ENCODE peak calls at places on chromosomes 13 and 19, in five cellular contexts. U is IMR-90, J is neuronal stem cell, S is H9, L is mesenchymal stem cell. O is an unnamed sample.

GRCh38 chr19:29533578-29534544 is 8.1 kb downstream of the VSTM2B start:
- DNase-seq in S (peak; percentile 15), L (no peak), U (no peak), J (no peak), O (no peak)

GRCh38 chr19:12364391-12365093 is 941 bp downstream of the ZNF442 start:
- DNase-seq in S (peak; percentile 18), U (peak; percentile 4), L (peak; percentile 26), J (no peak), O (no peak)

GRCh38 chr13:42211704-42212103 is 60.2 kb upstream of the AKAP11 start:
- DNase-seq in L (peak; percentile 22), J (no peak), S (no peak), U (peak; percentile 64), O (no peak)

GRCh38 chr13:60591348-60591747 is 194.3 kb downstream of the TDRD3 start:
- DNase-seq in J (no peak), S (no peak), U (peak; percentile 48), L (no peak), O (no peak)

GRCh38 chr13:65966991-65967451 is 1263.1 kb downstream of the PCDH9 start:
- DNase-seq in S (peak; percentile 48), J (no peak), L (peak; percentile 65), U (peak; percentile 45), O (peak; percentile 4)

GRCh38 chr13:45737571-45738002 is 35.5 kb downstream of the CBY2 start:
- DNase-seq in S (peak; percentile 65), L (no peak), J (no peak), U (no peak), O (peak; percentile 13)

GRCh38 chr13:66618702-66619101 is 611.4 kb downstream of the PCDH9 start:
- DNase-seq in U (peak; percentile 63), L (peak; percentile 60), J (no peak), S (no peak), O (no peak)

GRCh38 chr19:45103625-45104319 is 10.8 kb downstream of the PPP1R37 start:
- DNase-seq in S (no peak), U (no peak), J (peak; percentile 80), L (no peak), O (no peak)

GRCh38 chr13:110455444-110455843 is 106.1 kb downstream of the RAB20 start:
- DNase-seq in J (no peak), S (no peak), L (no peak), U (no peak), O (no peak)

GRCh38 chr19:42280761-42281174 is 11.7 kb downstream of the CIC start:
- DNase-seq in J (no peak), L (peak; percentile 81), U (peak; percentile 17), S (no peak), O (no peak)

GRCh38 chr13:75312884-75313520 is 169.0 kb downstream of the TBC1D4 start:
- DNase-seq in U (no peak), S (no peak), J (no peak), L (no peak), O (no peak)

GRCh38 chr19:47209323-47210179 is 21.4 kb downstream of the BBC3 start:
- DNase-seq in U (peak; percentile 76), S (peak; percentile 43), J (no peak), L (peak; percentile 89), O (no peak)

GRCh38 chr13:56347014-56347413 is 793.7 kb upstream of the PRR20A start:
- DNase-seq in S (no peak), U (no peak), L (no peak), J (no peak), O (no peak)

GRCh38 chr19:48596679-48597465 is 9.7 kb upstream of the SPACA4 start:
- DNase-seq in S (no peak), J (no peak), L (no peak), U (no peak), O (no peak)

GRCh38 chr19:17304386-17305047 is 1.2 kb upstream of the MRPL34 start:
- DNase-seq in U (no peak), J (no peak), L (no peak), S (no peak), O (no peak)

GRCh38 chr13:23434431-23434830 is 929 bp upstream of the SACS start:
- DNase-seq in U (no peak), J (no peak), S (no peak), L (no peak), O (no peak)

GRCh38 chr13:80161896-80162295 is 179.0 kb downstream of the SPRY2 start:
- DNase-seq in U (peak; percentile 49), L (no peak), S (no peak), J (no peak), O (no peak)

GRCh38 chr19:54415208-54415900 is at the start of gene TTYH1:
- DNase-seq in U (no peak), S (peak; percentile 62), J (no peak), L (no peak), O (no peak)

GRCh38 chr19:39494661-39495060 is 4.1 kb upstream of the DLL3 start:
- DNase-seq in S (no peak), U (no peak), L (no peak), J (no peak), O (no peak)

GRCh38 chr13:79684426-79684825 is 203.5 kb downstream of the NDFIP2 start:
- DNase-seq in S (no peak), U (peak; percentile 4), J (no peak), L (no peak), O (no peak)

GRCh38 chr19:1469936-1470863 is 8.8 kb downstream of the C19orf25 start:
- DNase-seq in U (no peak), L (no peak), J (peak; percentile 83), S (peak; percentile 79), O (no peak)

GRCh38 chr13:35789335-35790166 is 313.1 kb upstream of the MAB21L1 start:
- DNase-seq in U (peak; percentile 61), J (peak; percentile 40), S (no peak), L (peak; percentile 18), O (no peak)

GRCh38 chr13:49652691-49653305 is 24.5 kb downstream of the ARL11 start:
- DNase-seq in S (peak; percentile 70), J (peak; percentile 36), L (peak; percentile 54), U (peak; percentile 10), O (peak; percentile 14)

GRCh38 chr13:27425151-27425917 is 915 bp downstream of the GTF3A start:
- DNase-seq in L (no peak), S (no peak), J (no peak), U (no peak), O (no peak)

GRCh38 chr19:48480476-48481190 is 11.5 kb downstream of the CYTH2 start:
- DNase-seq in J (no peak), U (no peak), L (no peak), S (no peak), O (peak; percentile 26)

GRCh38 chr13:99421758-99422555 is 79.3 kb upstream of the TM9SF2 start:
- DNase-seq in J (no peak), L (no peak), U (no peak), S (no peak), O (no peak)

GRCh38 chr19:35657904-35658700 is 8.2 kb upstream of the UPK1A start:
- DNase-seq in S (no peak), J (no peak), U (no peak), L (no peak), O (no peak)

GRCh38 chr13:114142137-114142550 is 9.7 kb upstream of the RASA3 start:
- DNase-seq in J (no peak), S (peak; percentile 14), L (no peak), U (no peak), O (no peak)
- H4K91ac ChIP-seq in J (no peak overlapping the region), S (no peak overlapping the region), L (peak overlapping the region; percentile 19), U (no peak overlapping the region), O (no peak overlapping the region)

GRCh38 chr19:10388957-10389356 is 8.6 kb upstream of the TYK2 start:
- DNase-seq in L (peak; percentile 81), S (peak; percentile 87), U (peak; percentile 71), J (peak; percentile 85), O (peak; percentile 96)

GRCh38 chr19:10390652-10391286 is 10.4 kb upstream of the TYK2 start:
- DNase-seq in U (peak; percentile 71), L (peak; percentile 73), J (peak; percentile 68), S (peak; percentile 85), O (peak; percentile 87)

GRCh38 chr19:10393137-10393536 is 10.2 kb downstream of the CDC37 start:
- DNase-seq in L (no peak), J (no peak), S (no peak), U (no peak), O (no peak)

GRCh38 chr19:10392120-10392519 is 11.2 kb downstream of the CDC37 start:
- DNase-seq in L (no peak), J (no peak), U (no peak), S (no peak), O (no peak)

DNA sequence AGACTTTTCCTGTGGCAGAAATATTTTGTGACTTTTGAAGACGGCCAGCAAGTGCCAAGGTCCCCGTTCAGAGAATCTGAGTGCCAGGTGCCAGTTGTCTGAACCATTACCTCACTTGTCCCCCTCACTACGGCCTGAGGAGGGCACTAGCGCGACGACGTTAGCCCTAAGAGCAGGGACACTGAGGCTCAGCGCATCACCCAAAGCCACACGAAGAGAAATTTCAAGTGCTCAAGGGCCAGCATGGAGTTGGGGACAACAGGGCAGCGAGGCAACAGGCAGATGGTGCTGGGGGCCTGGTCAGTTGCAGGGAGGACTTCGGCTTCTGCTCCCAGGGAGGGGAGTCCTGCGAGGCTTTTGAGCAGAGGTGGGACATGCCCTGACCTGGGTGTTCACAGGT is 9.5 kb upstream of the TYK2 start:
- DNase-seq in S (peak; percentile 68), U (no peak), J (no peak), L (no peak), O (no peak)
- H3K14ac ChIP-seq in S (no peak overlapping the region), U (no peak overlapping the region), J (no peak overlapping the region), L (no peak overlapping the region), O (no peak overlapping the region)

GRCh38 chr13:91358384-91358776 is 10.9 kb downstream of the MIR17HG start:
- DNase-seq in S (no peak), L (no peak), J (no peak), U (no peak), O (no peak)

GRCh38 chr13:91359566-91359965 is 12.1 kb downstream of the MIR17HG start:
- DNase-seq in J (no peak), S (no peak), U (no peak), L (no peak), O (no peak)

GRCh38 chr13:91357613-91358383 is 10.3 kb downstream of the MIR17HG start:
- DNase-seq in U (no peak), L (no peak), S (no peak), J (no peak), O (no peak)

GRCh38 chr13:91360246-91360751 is 12.8 kb downstream of the MIR17HG start:
- DNase-seq in U (no peak), L (no peak), S (no peak), J (no peak), O (no peak)

GRCh38 chr13:91359071-91359470 is 11.6 kb downstream of the MIR17HG start:
- DNase-seq in L (no peak), U (no peak), S (no peak), J (no peak), O (no peak)
- H3K4me1 ChIP-seq in L (no peaks in the 10 kb centered on the region), U (no peaks in the 10 kb centered on the region), S (no peaks in the 10 kb centered on the region), J (no peaks in the 10 kb centered on the region), O (no peaks in the 10 kb centered on the region)

DNA sequence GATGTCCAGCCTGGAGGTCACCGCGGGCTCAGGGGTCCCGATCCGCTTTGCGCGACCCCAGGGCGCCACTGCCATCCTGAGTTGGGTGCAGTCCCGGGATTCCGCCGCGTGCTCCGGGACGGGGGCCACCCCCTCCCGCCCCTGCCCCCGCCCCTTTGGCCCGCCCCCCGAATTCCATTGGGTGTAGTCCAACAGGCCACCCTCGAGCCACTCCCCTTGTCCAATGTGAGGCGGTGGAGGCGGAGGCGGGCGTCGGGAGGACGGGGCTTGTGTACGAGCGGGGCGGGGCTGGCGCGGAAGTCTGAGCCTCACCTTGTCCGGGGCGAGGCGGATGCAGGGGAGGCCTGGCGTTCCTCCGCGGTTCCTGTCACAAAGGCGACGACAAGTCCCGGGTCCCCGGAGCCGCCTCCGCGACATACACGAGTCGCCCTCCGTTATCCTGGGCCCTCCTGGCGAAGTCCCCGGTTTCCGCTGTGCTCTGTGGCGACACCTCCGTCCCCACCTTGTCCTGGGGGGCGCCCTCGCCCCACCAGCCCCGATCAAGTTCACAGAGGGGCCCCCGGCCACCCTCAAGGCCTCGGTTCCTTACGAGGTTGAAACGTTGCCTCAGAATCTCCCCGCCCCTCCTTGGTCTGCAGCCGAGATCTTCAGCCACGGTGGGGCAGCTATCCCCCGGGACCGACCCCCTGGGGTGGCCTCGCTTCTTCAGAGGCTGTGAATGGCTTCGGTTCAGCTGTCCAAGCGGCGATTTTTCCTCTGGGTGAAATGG is 1.2 kb downstream of the LDLR start:
- DNase-seq in U (peak; percentile 92), J (peak; percentile 91), L (peak; percentile 94), S (peak; percentile 98), O (peak; percentile 97)
- H4K91ac ChIP-seq in U (peak overlapping the region; percentile 94), J (no peak overlapping the region), L (peak overlapping the region; percentile 77), S (no peak overlapping the region), O (peak overlapping the region; percentile 97)